ENCODE peak calls at places on chromosomes 1 and 21, in nine cellular contexts. One of them, this sample, is unnamed.

GRCh38 chr1:98179159-98179558 is 258.3 kb upstream of the DPYD start:
- DNase-seq in transverse colon: no peak
- DNase-seq in HCT116: no peak
- DNase-seq in A549: no peak
- DNase-seq in psoas muscle: no peak
- DNase-seq in adrenal gland: no peak
- DNase-seq in caudate nucleus: no peak
- DNase-seq in lung: no peak
- DNase-seq in breast epithelium: no peak
- DNase-seq in this sample: no peak

GRCh38 chr1:2226525-2227340 is 1.4 kb upstream of the SKI start:
- DNase-seq in breast epithelium: no peak
- DNase-seq in adrenal gland: peak
- DNase-seq in lung: no peak
- DNase-seq in A549: no peak
- DNase-seq in transverse colon: no peak
- DNase-seq in caudate nucleus: no peak
- DNase-seq in psoas muscle: no peak
- DNase-seq in HCT116: no peak
- DNase-seq in this sample: no peak

GRCh38 chr1:16143566-16144324 is 12.1 kb downstream of the EPHA2 start:
- DNase-seq in A549: peak
- DNase-seq in HCT116: peak
- DNase-seq in transverse colon: peak
- DNase-seq in psoas muscle: no peak
- DNase-seq in caudate nucleus: no peak
- DNase-seq in adrenal gland: peak
- DNase-seq in breast epithelium: no peak
- DNase-seq in lung: peak
- DNase-seq in this sample: no peak

GRCh38 chr1:101043776-101044175 is 18.2 kb upstream of the DPH5 start:
- DNase-seq in HCT116: no peak
- DNase-seq in transverse colon: no peak
- DNase-seq in adrenal gland: no peak
- DNase-seq in breast epithelium: no peak
- DNase-seq in lung: no peak
- DNase-seq in caudate nucleus: no peak
- DNase-seq in A549: no peak
- DNase-seq in psoas muscle: no peak
- DNase-seq in this sample: no peak

GRCh38 chr1:115496904-115497527 is 144.8 kb upstream of the VANGL1 start:
- DNase-seq in adrenal gland: no peak
- DNase-seq in breast epithelium: no peak
- DNase-seq in psoas muscle: no peak
- DNase-seq in A549: peak
- DNase-seq in transverse colon: no peak
- DNase-seq in lung: no peak
- DNase-seq in caudate nucleus: no peak
- DNase-seq in HCT116: no peak
- DNase-seq in this sample: no peak

GRCh38 chr1:240501115-240501514 is 110.8 kb downstream of the GREM2 start:
- DNase-seq in psoas muscle: no peak
- DNase-seq in breast epithelium: no peak
- DNase-seq in transverse colon: no peak
- DNase-seq in lung: no peak
- DNase-seq in HCT116: no peak
- DNase-seq in adrenal gland: no peak
- DNase-seq in A549: no peak
- DNase-seq in caudate nucleus: no peak
- DNase-seq in this sample: no peak

GRCh38 chr1:235741294-235741693 is 91.7 kb upstream of the GNG4 start:
- DNase-seq in A549: no peak
- DNase-seq in psoas muscle: no peak
- DNase-seq in HCT116: no peak
- DNase-seq in adrenal gland: no peak
- DNase-seq in lung: no peak
- DNase-seq in caudate nucleus: no peak
- DNase-seq in transverse colon: no peak
- DNase-seq in breast epithelium: no peak
- DNase-seq in this sample: no peak

GRCh38 chr21:20527691-20528090 is 470.5 kb upstream of the NCAM2 start:
- DNase-seq in breast epithelium: no peak
- DNase-seq in caudate nucleus: no peak
- DNase-seq in transverse colon: no peak
- DNase-seq in adrenal gland: no peak
- DNase-seq in psoas muscle: no peak
- DNase-seq in HCT116: no peak
- DNase-seq in lung: no peak
- DNase-seq in A549: no peak
- DNase-seq in this sample: no peak

GRCh38 chr1:12415239-12415543 is 185.4 kb downstream of the VPS13D start:
- DNase-seq in breast epithelium: no peak
- DNase-seq in transverse colon: no peak
- DNase-seq in HCT116: no peak
- DNase-seq in lung: no peak
- DNase-seq in psoas muscle: no peak
- DNase-seq in caudate nucleus: no peak
- DNase-seq in A549: no peak
- DNase-seq in adrenal gland: no peak
- DNase-seq in this sample: no peak

DNA sequence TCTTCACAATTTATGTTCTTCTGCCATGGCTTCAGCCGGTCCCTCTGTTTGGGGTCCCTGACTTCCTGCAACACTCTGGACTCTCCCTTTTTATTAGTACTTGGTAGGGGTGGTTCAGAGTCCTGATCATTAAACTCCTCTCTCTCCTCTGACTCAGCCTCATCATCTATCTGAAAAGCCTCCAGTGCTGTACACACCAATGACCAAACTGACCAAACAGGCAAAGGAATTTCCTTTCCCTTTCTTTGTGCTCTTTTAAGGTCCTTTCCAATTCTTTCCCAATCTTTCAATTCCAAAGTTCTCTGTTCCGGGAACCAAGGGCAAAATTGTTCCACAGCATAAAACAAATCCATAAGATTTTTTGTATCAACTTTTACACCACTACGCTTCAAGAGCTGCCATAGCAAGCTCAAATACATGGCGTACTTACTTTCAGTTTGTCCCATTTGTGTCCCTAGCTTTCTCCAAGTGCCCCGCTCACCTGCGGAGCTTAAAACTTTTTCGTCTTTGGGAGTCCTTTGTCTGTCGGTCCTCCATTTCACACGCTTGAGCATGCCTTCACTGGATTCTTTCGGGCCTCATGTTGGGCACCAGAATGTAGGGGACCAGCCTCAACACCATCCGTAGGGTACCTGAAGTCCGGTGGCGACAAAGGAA is 9.6 kb downstream of the DAP3 start:
- DNase-seq in caudate nucleus: no peak
- DNase-seq in A549: no peak
- DNase-seq in adrenal gland: no peak
- DNase-seq in breast epithelium: no peak
- DNase-seq in transverse colon: no peak
- DNase-seq in psoas muscle: no peak
- DNase-seq in HCT116: no peak
- DNase-seq in lung: no peak
- DNase-seq in this sample: no peak
- H3K27ac ChIP-seq in caudate nucleus: no peak
- H3K27ac ChIP-seq in A549: no peak
- H3K27ac ChIP-seq in adrenal gland: no peak
- H3K27ac ChIP-seq in breast epithelium: no peak
- H3K27ac ChIP-seq in transverse colon: no peak
- H3K27ac ChIP-seq in psoas muscle: no peak
- H3K27ac ChIP-seq in HCT116: no peak
- H3K27ac ChIP-seq in lung: no peak
- H3K27ac ChIP-seq in this sample: no peak

GRCh38 chr1:170729608-170730378 is 65.9 kb downstream of the PRRX1 start:
- DNase-seq in caudate nucleus: no peak
- DNase-seq in A549: no peak
- DNase-seq in breast epithelium: no peak
- DNase-seq in lung: no peak
- DNase-seq in adrenal gland: no peak
- DNase-seq in psoas muscle: peak
- DNase-seq in transverse colon: no peak
- DNase-seq in HCT116: no peak
- DNase-seq in this sample: no peak
- H3K27ac ChIP-seq in caudate nucleus: no peak
- H3K27ac ChIP-seq in A549: no peak
- H3K27ac ChIP-seq in breast epithelium: peak
- H3K27ac ChIP-seq in lung: no peak
- H3K27ac ChIP-seq in adrenal gland: no peak
- H3K27ac ChIP-seq in psoas muscle: peak
- H3K27ac ChIP-seq in transverse colon: no peak
- H3K27ac ChIP-seq in HCT116: no peak
- H3K27ac ChIP-seq in this sample: no peak

DNA sequence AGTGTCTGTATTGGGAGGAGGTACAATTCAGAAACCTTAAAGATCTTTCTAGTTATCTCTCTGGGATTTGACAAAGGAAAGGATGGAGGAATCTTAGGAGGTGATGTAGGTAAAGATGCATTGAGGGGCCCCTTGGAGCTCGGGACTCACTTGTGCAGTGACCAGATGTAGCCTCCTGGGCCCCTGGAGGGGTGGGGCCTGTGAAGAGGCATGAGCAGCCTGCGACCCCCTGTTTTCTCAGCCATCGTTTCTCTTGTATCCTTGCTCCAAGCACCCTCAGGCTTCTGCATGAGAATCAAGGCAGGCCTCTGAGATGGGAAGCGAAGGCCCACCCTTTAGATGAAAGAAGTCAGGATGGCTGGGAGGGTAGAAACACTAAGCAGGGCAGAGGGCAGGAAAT is 39.6 kb downstream of the LGR6 start:
- DNase-seq in lung: no peak
- DNase-seq in psoas muscle: no peak
- DNase-seq in HCT116: no peak
- DNase-seq in adrenal gland: no peak
- DNase-seq in A549: no peak
- DNase-seq in transverse colon: no peak
- DNase-seq in breast epithelium: no peak
- DNase-seq in caudate nucleus: no peak
- DNase-seq in this sample: no peak
- H3K27ac ChIP-seq in lung: no peak
- H3K27ac ChIP-seq in psoas muscle: no peak
- H3K27ac ChIP-seq in HCT116: no peak
- H3K27ac ChIP-seq in adrenal gland: no peak
- H3K27ac ChIP-seq in A549: peak
- H3K27ac ChIP-seq in transverse colon: no peak
- H3K27ac ChIP-seq in breast epithelium: no peak
- H3K27ac ChIP-seq in caudate nucleus: no peak
- H3K27ac ChIP-seq in this sample: no peak

DNA sequence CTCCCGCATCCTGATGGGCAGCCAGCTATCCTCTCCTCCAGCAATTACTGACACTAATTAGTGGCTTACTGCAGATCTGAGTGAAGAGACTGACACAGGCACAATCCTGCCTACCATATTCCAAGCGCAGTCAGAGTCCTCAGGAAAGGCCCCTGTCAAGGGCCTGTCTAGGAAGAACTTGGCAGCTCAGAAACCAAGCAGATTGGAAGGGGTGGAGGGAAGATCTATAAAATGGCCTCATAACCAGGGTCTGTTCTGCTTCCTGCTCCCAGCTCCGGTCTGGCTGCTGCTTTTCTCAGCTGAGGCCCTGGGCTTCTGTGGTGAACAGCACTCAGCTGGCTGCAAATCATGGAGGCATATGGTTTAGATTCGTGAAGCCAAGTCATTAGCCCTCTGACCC is 484.6 kb upstream of the DAB1 start:
- DNase-seq in transverse colon: no peak
- DNase-seq in lung: no peak
- DNase-seq in adrenal gland: no peak
- DNase-seq in psoas muscle: no peak
- DNase-seq in caudate nucleus: no peak
- DNase-seq in HCT116: no peak
- DNase-seq in breast epithelium: no peak
- DNase-seq in A549: no peak
- DNase-seq in this sample: peak
- H3K27ac ChIP-seq in transverse colon: no peak
- H3K27ac ChIP-seq in lung: no peak
- H3K27ac ChIP-seq in adrenal gland: no peak
- H3K27ac ChIP-seq in psoas muscle: no peak
- H3K27ac ChIP-seq in caudate nucleus: no peak
- H3K27ac ChIP-seq in HCT116: no peak
- H3K27ac ChIP-seq in breast epithelium: no peak
- H3K27ac ChIP-seq in A549: no peak
- H3K27ac ChIP-seq in this sample: no peak

GRCh38 chr1:232766224-232766890 is 38.9 kb upstream of the MAP10 start:
- DNase-seq in breast epithelium: no peak
- DNase-seq in lung: no peak
- DNase-seq in HCT116: no peak
- DNase-seq in A549: no peak
- DNase-seq in psoas muscle: peak
- DNase-seq in caudate nucleus: no peak
- DNase-seq in adrenal gland: no peak
- DNase-seq in transverse colon: no peak
- DNase-seq in this sample: no peak

GRCh38 chr1:232765536-232765935 is 39.7 kb upstream of the MAP10 start:
- DNase-seq in transverse colon: no peak
- DNase-seq in breast epithelium: no peak
- DNase-seq in adrenal gland: no peak
- DNase-seq in psoas muscle: no peak
- DNase-seq in A549: no peak
- DNase-seq in lung: no peak
- DNase-seq in HCT116: no peak
- DNase-seq in caudate nucleus: no peak
- DNase-seq in this sample: no peak

GRCh38 chr1:232764458-232765231 is 40.6 kb upstream of the MAP10 start:
- DNase-seq in breast epithelium: no peak
- DNase-seq in lung: no peak
- DNase-seq in transverse colon: peak
- DNase-seq in caudate nucleus: no peak
- DNase-seq in adrenal gland: no peak
- DNase-seq in A549: no peak
- DNase-seq in HCT116: no peak
- DNase-seq in psoas muscle: no peak
- DNase-seq in this sample: no peak

GRCh38 chr1:232767381-232768074 is 37.7 kb upstream of the MAP10 start:
- DNase-seq in HCT116: peak
- DNase-seq in breast epithelium: no peak
- DNase-seq in lung: no peak
- DNase-seq in adrenal gland: peak
- DNase-seq in psoas muscle: peak
- DNase-seq in A549: peak
- DNase-seq in caudate nucleus: no peak
- DNase-seq in transverse colon: peak
- DNase-seq in this sample: no peak

GRCh38 chr1:232766904-232767303 is 38.3 kb upstream of the MAP10 start:
- DNase-seq in adrenal gland: no peak
- DNase-seq in breast epithelium: no peak
- DNase-seq in A549: no peak
- DNase-seq in HCT116: no peak
- DNase-seq in lung: no peak
- DNase-seq in transverse colon: no peak
- DNase-seq in psoas muscle: no peak
- DNase-seq in caudate nucleus: no peak
- DNase-seq in this sample: no peak
- H3K27ac ChIP-seq in adrenal gland: peak
- H3K27ac ChIP-seq in breast epithelium: peak
- H3K27ac ChIP-seq in A549: peak
- H3K27ac ChIP-seq in HCT116: no peak
- H3K27ac ChIP-seq in lung: peak
- H3K27ac ChIP-seq in transverse colon: peak
- H3K27ac ChIP-seq in psoas muscle: peak
- H3K27ac ChIP-seq in caudate nucleus: no peak
- H3K27ac ChIP-seq in this sample: no peak